ENCODE peak calls at places on chromosomes 5 and 9, in four cellular contexts. One of them, this sample, is unnamed.

GRCh38 chr9:94687451-94687850 is 39.0 kb upstream of the AOPEP start:
- DNase-seq in prostate gland: no peak
- DNase-seq in CD8-positive, alpha-beta T cell: no peak
- DNase-seq in SJSA1: no peak
- DNase-seq in this sample: no peak

GRCh38 chr5:14915291-14915976 is 43.9 kb upstream of the ANKH start:
- DNase-seq in prostate gland: peak; percentile 19
- DNase-seq in CD8-positive, alpha-beta T cell: no peak
- DNase-seq in SJSA1: no peak
- DNase-seq in this sample: no peak

GRCh38 chr5:154238776-154239481 is 48.4 kb downstream of the GALNT10 start:
- DNase-seq in prostate gland: no peak
- DNase-seq in CD8-positive, alpha-beta T cell: no peak
- DNase-seq in SJSA1: no peak
- DNase-seq in this sample: no peak

GRCh38 chr5:40385544-40385943 is 294.2 kb upstream of the PTGER4 start:
- DNase-seq in prostate gland: no peak
- DNase-seq in CD8-positive, alpha-beta T cell: no peak
- DNase-seq in SJSA1: peak; percentile 53
- DNase-seq in this sample: no peak

GRCh38 chr5:103120607-103121200 is 603 bp downstream of the PPIP5K2 start:
- DNase-seq in prostate gland: peak; percentile 4
- DNase-seq in CD8-positive, alpha-beta T cell: no peak
- DNase-seq in SJSA1: no peak
- DNase-seq in this sample: peak; percentile 7

GRCh38 chr9:130023147-130023787 is 19.7 kb downstream of the FNBP1 start:
- DNase-seq in prostate gland: no peak
- DNase-seq in CD8-positive, alpha-beta T cell: no peak
- DNase-seq in SJSA1: no peak
- DNase-seq in this sample: no peak

GRCh38 chr9:34994429-34995287 is 5.1 kb downstream of the DNAJB5 start:
- DNase-seq in prostate gland: peak; percentile 34
- DNase-seq in CD8-positive, alpha-beta T cell: no peak
- DNase-seq in SJSA1: no peak
- DNase-seq in this sample: no peak

GRCh38 chr9:37969130-37969529 is 65.2 kb upstream of the SLC25A51 start:
- DNase-seq in prostate gland: no peak
- DNase-seq in CD8-positive, alpha-beta T cell: no peak
- DNase-seq in SJSA1: no peak
- DNase-seq in this sample: no peak

GRCh38 chr9:32251539-32251938 is 132.9 kb upstream of the ACO1 start:
- DNase-seq in prostate gland: peak; percentile 17
- DNase-seq in CD8-positive, alpha-beta T cell: peak; percentile 24
- DNase-seq in SJSA1: peak; percentile 36
- DNase-seq in this sample: peak; percentile 16

GRCh38 chr9:88005146-88005750 is 30.9 kb upstream of the CDK20 start:
- DNase-seq in prostate gland: no peak
- DNase-seq in CD8-positive, alpha-beta T cell: no peak
- DNase-seq in SJSA1: peak; percentile 50
- DNase-seq in this sample: no peak

GRCh38 chr9:120902824-120903608 is 23.6 kb downstream of the TRAF1 start:
- DNase-seq in prostate gland: no peak
- DNase-seq in CD8-positive, alpha-beta T cell: no peak
- DNase-seq in SJSA1: no peak
- DNase-seq in this sample: no peak

GRCh38 chr9:18480649-18481048 is 6.7 kb downstream of the ADAMTSL1 start:
- DNase-seq in prostate gland: no peak
- DNase-seq in CD8-positive, alpha-beta T cell: no peak
- DNase-seq in SJSA1: no peak
- DNase-seq in this sample: no peak

GRCh38 chr5:123278284-123278683 is 144.9 kb downstream of the CEP120 start:
- DNase-seq in prostate gland: no peak
- DNase-seq in CD8-positive, alpha-beta T cell: no peak
- DNase-seq in SJSA1: no peak
- DNase-seq in this sample: no peak

GRCh38 chr9:78118742-78119473 is 87.3 kb upstream of the GNAQ start:
- DNase-seq in prostate gland: no peak
- DNase-seq in CD8-positive, alpha-beta T cell: no peak
- DNase-seq in SJSA1: no peak
- DNase-seq in this sample: peak; percentile 52

GRCh38 chr5:10324519-10325370 is 17.0 kb upstream of the CMBL start:
- DNase-seq in prostate gland: no peak
- DNase-seq in CD8-positive, alpha-beta T cell: no peak
- DNase-seq in SJSA1: no peak
- DNase-seq in this sample: no peak

DNA sequence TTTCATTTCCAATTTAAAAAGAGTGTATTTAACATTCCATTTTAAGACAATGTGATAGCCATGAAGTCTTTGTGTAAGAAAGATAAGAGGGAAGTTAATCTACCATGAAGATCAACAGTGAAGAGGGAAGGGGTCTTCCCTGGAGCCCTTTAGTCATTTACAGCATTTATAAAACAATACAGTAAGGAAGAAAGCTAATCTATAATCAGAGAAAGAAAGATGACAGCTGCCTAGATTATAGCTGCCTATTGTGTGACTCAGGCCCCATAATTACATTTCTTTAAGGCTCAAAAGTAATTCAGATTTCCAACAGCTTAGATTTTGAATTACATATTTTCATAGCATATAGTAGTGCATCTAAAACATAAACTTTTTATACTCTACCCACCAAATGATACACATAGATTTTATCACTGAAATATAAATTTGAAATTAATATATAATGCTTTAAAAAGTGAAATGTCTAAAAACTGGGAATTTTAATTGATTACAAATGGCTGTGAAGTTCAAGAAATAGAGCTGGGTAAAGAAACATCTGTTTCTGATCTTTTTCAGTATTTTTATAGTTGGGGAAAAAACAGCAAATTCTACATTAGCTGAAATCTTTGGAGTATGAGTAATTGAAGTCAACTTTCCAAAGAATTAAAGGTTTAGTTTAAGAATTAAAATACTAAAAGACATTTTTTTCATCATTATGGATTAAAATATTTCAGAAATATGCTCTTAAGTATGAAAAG is 89.6 kb downstream of the RIC1 start:
- DNase-seq in prostate gland: no peak
- DNase-seq in CD8-positive, alpha-beta T cell: no peak
- DNase-seq in SJSA1: no peak
- DNase-seq in this sample: no peak
- H3K4me3 ChIP-seq in prostate gland: no peak overlapping the region
- H3K4me3 ChIP-seq in CD8-positive, alpha-beta T cell: no peak overlapping the region
- H3K4me3 ChIP-seq in SJSA1: no peak overlapping the region
- H3K4me3 ChIP-seq in this sample: no peak overlapping the region

DNA sequence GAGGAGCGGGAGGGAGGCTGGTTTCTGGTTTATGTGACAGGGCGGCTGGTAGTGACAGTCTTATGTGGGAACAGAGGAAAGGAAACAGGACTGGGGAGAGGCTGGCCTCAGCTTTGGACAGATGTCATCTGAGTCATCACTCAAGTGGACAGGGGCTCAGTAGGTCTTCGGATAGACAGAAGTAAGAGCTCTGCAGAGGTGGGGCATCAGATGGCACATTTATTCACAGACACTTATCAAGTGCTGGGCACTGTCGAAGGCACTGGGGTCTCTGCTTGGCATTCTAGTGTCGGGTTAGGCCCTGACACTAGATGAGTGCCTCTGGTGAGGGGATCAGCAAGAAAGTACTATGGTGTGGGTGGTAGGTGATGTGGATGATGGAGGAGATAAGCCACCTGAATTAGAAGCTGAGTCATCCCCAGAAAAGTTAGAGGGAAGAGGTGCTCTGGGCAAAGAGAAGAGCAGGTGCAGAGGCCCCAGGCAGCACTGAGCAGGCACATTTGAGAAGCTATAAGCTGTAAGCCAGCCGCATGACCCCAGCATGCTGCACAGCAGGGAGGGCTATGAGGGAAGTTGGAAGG is 27.4 kb downstream of the MAML1 start:
- DNase-seq in prostate gland: no peak
- DNase-seq in CD8-positive, alpha-beta T cell: no peak
- DNase-seq in SJSA1: no peak
- DNase-seq in this sample: no peak
- H3K4me1 ChIP-seq in prostate gland: peaks cover 9% of the 10 kb centered on the region
- H3K4me1 ChIP-seq in CD8-positive, alpha-beta T cell: peaks cover 19% of the 10 kb centered on the region
- H3K4me1 ChIP-seq in SJSA1: peaks cover 39% of the 10 kb centered on the region
- H3K4me1 ChIP-seq in this sample: peaks cover 66% of the 10 kb centered on the region

DNA sequence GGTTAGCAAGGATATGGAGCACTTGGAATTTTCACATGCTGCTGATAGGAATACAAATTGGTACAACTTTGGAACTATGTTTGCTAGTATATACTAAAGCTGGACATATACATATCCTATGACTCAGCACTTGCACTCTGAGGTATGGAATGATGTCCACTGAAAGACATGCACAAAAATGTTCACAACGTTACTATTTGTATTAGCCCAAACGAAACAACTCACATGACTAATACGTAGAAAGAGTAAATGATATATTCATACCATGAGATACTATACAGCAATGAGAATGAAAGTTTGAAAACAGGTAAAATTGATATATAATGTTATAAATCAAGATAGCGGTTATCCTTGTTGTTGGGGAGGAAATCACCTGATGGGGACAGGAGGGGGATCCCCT is 45.5 kb upstream of the CDC42SE2 start:
- DNase-seq in prostate gland: no peak
- DNase-seq in CD8-positive, alpha-beta T cell: no peak
- DNase-seq in SJSA1: no peak
- DNase-seq in this sample: no peak
- H3K4me3 ChIP-seq in prostate gland: no peak overlapping the region
- H3K4me3 ChIP-seq in CD8-positive, alpha-beta T cell: no peak overlapping the region
- H3K4me3 ChIP-seq in SJSA1: no peak overlapping the region
- H3K4me3 ChIP-seq in this sample: no peak overlapping the region

GRCh38 chr5:149517461-149518122 is 33.6 kb downstream of the CSNK1A1 start:
- DNase-seq in prostate gland: peak; percentile 32
- DNase-seq in CD8-positive, alpha-beta T cell: no peak
- DNase-seq in SJSA1: no peak
- DNase-seq in this sample: no peak
- H3K4me1 ChIP-seq in prostate gland: peaks cover 17% of the 10 kb centered on the region
- H3K4me1 ChIP-seq in CD8-positive, alpha-beta T cell: peaks cover 46% of the 10 kb centered on the region
- H3K4me1 ChIP-seq in SJSA1: peaks cover 45% of the 10 kb centered on the region
- H3K4me1 ChIP-seq in this sample: peaks cover 73% of the 10 kb centered on the region

DNA sequence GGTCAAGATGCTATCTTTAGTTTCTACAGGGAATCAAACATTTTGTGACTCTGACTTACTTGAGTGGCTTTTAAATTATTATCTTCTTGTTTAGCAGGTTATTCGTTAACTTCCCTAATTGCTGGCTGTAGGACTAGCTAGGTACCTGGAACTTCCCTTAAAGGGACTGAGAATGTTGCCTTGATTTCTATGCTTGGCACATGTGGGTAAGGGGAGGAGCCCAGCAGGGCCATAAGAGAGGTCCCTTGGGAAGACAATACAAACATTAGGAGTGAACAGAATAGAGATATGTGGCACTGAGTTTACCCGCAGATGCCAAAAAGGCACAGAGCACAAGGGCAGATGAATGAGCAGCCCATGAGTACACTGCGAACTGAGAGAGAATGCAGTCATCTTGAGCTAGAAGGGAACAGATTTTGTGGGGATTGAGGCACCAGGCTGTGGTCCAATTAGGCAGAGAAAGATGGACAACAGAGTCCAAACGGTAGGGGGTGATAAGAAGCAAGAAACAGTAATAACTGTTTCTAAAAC is 9.8 kb downstream of the CKMT2 start:
- DNase-seq in prostate gland: no peak
- DNase-seq in CD8-positive, alpha-beta T cell: no peak
- DNase-seq in SJSA1: no peak
- DNase-seq in this sample: no peak
- H3K4me3 ChIP-seq in prostate gland: no peak overlapping the region
- H3K4me3 ChIP-seq in CD8-positive, alpha-beta T cell: no peak overlapping the region
- H3K4me3 ChIP-seq in SJSA1: no peak overlapping the region
- H3K4me3 ChIP-seq in this sample: no peak overlapping the region

DNA sequence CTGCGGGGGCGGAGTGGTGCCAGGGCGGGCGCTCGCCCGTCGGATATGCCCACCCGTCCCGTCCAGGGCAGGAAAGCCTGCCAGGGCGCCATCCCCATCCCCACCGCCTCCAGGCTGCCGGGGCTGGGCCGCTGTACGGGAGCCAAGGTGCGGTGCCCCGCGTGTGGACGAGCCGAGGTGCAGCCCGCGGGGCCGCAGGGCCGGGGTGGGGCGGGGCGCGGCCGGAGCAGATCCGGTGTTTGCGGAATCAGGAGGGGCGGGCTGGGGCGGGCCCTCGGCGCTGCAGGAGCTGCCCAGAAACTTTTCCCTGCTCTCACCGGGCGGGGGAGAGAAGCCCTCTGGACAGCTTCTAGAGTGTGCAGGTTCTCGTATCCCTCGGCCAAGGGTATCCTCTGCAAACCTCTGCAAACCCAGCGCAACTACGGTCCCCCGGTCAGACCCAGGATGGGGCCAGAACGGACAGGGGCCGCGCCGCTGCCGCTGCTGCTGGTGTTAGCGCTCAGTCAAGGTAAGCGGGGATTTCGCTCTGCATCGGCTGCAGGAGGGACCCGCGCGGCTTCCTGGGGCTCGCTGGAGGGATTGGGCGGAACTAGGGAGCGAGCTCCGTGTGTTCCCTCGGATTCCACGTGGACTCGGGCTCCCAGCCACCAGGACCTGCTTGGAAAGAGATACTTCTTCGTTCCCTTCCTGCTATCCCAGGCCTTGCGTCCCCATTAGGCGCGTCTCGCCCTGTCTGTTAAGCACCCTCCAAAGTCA is at the start of gene ITGA2:
- DNase-seq in prostate gland: peak; percentile 64
- DNase-seq in CD8-positive, alpha-beta T cell: peak; percentile 24
- DNase-seq in SJSA1: peak; percentile 53
- DNase-seq in this sample: no peak
- H3K4me1 ChIP-seq in prostate gland: no peaks in the 10 kb centered on the region
- H3K4me1 ChIP-seq in CD8-positive, alpha-beta T cell: peaks cover 9% of the 10 kb centered on the region
- H3K4me1 ChIP-seq in SJSA1: peaks cover 34% of the 10 kb centered on the region
- H3K4me1 ChIP-seq in this sample: peaks cover 9% of the 10 kb centered on the region